ENCODE peak calls at places on chromosomes 3 and 15, in five cellular contexts. W is mucosa of descending colon, H is GM12865, P is activated B cell treated with CpG ODN at 0.5 μM for 24 hours, O is dorsolateral prefrontal cortex. Y is an unnamed sample.

GRCh38 chr3:87702600-87702999 is 356.2 kb downstream of the CGGBP1 start:
- DNase-seq in W (no peak), H (no peak), P (no peak), O (no peak), Y (no peak)

GRCh38 chr3:50607271-50608091 is 4.1 kb downstream of the CISH start:
- DNase-seq in O (no peak), H (no peak), W (peak; percentile 58), P (no peak), Y (no peak)

GRCh38 chr3:22450785-22451400 is 699.9 kb upstream of the ZNF385D start:
- DNase-seq in O (no peak), P (no peak), W (no peak), H (no peak), Y (no peak)

GRCh38 chr15:50909044-50909342 is 510 bp downstream of the AP4E1 start:
- DNase-seq in W (no peak), P (no peak), H (no peak), O (no peak), Y (no peak)

GRCh38 chr3:141345951-141346817 is 22.1 kb upstream of the ZBTB38 start:
- DNase-seq in O (no peak), W (peak; percentile 54), P (no peak), H (no peak), Y (no peak)

GRCh38 chr3:102741105-102741504 is 306.3 kb downstream of the ZPLD1 start:
- DNase-seq in W (peak; percentile 27), P (no peak), O (no peak), H (peak; percentile 4), Y (no peak)

GRCh38 chr3:185549651-185550111 is 2.7 kb downstream of the LIPH start:
- DNase-seq in P (no peak), O (no peak), H (no peak), W (no peak), Y (no peak)

GRCh38 chr3:138389841-138390581 is 41.6 kb downstream of the MRAS start:
- DNase-seq in H (no peak), P (no peak), W (no peak), O (no peak), Y (no peak)

GRCh38 chr3:197372076-197372661 is 73.8 kb upstream of the DLG1 start:
- DNase-seq in O (no peak), H (no peak), P (no peak), W (no peak), Y (no peak)

GRCh38 chr3:40306336-40306735 is 3.2 kb upstream of the EIF1B start:
- DNase-seq in W (no peak), P (no peak), H (no peak), O (no peak), Y (no peak)

GRCh38 chr3:196013587-196014487 is 68.1 kb downstream of the TFRC start:
- DNase-seq in O (no peak), W (no peak), P (no peak), H (no peak), Y (no peak)

GRCh38 chr3:128241741-128242140 is 88.5 kb downstream of the EEFSEC start:
- DNase-seq in O (no peak), P (no peak), W (no peak), H (no peak), Y (no peak)

GRCh38 chr3:46900007-46900292 is 22.4 kb downstream of the PTH1R start:
- DNase-seq in P (no peak), O (no peak), W (peak; percentile 43), H (no peak), Y (no peak)

GRCh38 chr3:77686560-77686959 is 646.7 kb downstream of the ROBO2 start:
- DNase-seq in W (no peak), H (no peak), O (no peak), P (no peak), Y (no peak)

GRCh38 chr15:101409621-101410020 is 79.9 kb downstream of the PCSK6 start:
- DNase-seq in O (no peak), P (no peak), W (no peak), H (no peak), Y (no peak)
- TF ChIP-seq CTCF in O (no peak), P (no peak), W (no peak), H (no peak), Y (no peak)

DNA sequence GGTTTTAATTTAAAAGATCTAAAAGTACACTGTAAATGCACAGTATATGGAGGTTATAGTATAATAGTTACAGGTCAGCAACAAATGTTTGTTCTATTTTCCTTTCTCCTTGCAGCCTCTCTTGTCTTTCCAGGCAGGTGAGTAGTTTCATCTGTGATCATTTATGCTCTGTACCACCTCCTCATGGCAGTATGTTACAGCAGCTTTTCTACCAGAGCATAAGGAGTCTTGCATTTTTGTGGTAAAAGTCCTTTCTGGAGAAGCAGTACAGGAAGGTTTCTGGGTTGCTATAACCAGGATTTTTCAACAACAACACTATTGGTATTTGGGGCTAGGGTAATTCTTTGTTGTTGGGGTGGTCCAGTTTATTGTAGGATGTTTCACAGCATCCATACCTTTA is 59.5 kb downstream of the ZNF609 start:
- DNase-seq in P (no peak), H (no peak), O (no peak), W (no peak), Y (no peak)
- TF ChIP-seq CTCF in P (no peak), H (no peak), O (no peak), W (no peak), Y (no peak)

DNA sequence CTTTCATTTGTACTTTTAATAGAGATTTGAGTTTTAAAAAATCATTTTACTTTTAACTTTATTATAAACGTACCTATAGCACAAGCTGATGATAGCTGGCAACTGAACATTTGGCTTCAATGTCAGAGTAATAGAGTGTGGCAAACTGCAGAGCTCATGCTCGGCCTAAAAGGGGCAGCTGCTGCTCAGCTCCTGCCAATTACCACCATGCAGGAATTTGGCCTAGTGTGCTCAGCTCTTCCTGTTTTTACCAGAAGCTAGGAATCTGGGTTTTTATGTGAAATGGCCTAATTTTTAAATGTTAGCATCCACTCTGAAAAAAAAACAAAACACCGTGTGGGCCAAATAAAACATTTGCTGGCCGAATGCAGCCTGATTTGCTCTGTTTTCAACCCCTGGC is 1.8 kb downstream of the IFT122 start:
- DNase-seq in W (no peak), P (no peak), H (no peak), O (no peak), Y (no peak)
- TF ChIP-seq CTCF in W (no peak), P (no peak), H (no peak), O (no peak), Y (no peak)

DNA sequence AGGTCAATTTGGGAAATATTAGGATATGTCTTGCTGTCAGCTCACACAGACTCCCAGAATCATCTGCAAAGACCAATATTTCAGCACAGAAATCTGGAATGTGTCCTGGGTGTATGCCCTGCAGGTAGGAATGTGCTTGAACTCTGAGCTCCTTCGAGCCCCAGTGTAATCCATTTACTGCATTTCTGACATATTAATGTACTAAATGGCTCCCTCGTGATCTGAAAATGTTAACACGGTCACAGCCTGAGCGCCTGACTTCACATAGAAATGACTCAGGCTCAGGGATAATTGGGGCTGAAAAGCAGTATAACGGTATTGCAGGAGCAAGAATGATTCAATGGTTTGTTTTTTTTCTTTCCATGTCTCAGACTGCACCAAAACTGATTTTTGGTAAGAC is 50.0 kb downstream of the DCLK3 start:
- DNase-seq in P (no peak), W (no peak), H (no peak), O (no peak), Y (no peak)
- TF ChIP-seq CTCF in P (no peak), W (no peak), H (no peak), O (no peak), Y (no peak)

DNA sequence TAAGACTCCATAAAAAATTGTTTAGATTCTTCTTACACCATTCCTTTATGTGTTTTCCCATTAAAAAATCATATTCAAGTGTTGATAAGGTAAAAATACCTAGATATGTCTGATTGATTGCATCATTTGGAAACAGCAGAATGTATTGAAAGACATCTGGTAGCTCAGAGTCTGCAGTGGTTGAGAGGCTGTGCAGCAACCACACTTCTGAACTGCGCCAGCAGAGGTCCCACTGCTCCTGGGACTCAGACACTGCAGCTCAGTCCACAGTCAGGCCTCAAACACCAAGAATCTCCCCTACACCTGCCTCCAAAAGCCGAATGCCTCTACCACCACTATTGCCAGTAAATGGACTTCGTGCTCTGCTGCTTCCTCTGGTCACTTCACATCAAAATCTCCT is 176.9 kb upstream of the LMCD1 start:
- DNase-seq in P (no peak), H (peak; percentile 46), O (peak; percentile 37), W (no peak), Y (peak; percentile 26)
- TF ChIP-seq CTCF in P (no peak), H (peak; percentile 62), O (peak; percentile 72), W (no peak), Y (no peak)

DNA sequence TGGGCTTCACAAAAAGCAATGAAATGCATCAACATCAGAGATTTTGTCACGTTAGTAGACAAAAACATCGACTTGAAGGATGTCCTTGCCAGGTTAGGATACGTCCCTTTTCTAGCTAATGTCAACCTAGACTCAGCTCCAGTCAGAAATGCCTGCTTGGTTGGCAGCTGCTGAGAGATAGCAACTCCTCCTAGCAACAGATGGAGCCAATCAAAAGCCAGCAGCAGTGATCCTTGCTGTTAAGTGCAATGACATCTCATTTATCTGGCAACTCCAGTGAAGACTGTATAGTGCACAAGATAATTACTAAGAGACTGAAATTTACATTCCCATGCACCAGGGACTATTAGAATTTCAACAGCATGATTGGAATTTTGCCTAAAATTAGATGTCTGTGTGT is 424.1 kb downstream of the FGF12 start:
- DNase-seq in P (no peak), W (no peak), H (no peak), O (no peak), Y (no peak)
- TF ChIP-seq CTCF in P (no peak), W (no peak), H (no peak), O (no peak), Y (no peak)

Y was measured in nephron progenitor cell.